ENCODE peak calls at places on chromosomes 16 and 17, in six cellular contexts. J is K562, R is GM12891, C is GM12878, B is HepG2, N is H1. K is an unnamed sample.

GRCh38 chr16:51949260-51949659 is 597.7 kb downstream of the TOX3 start:
- DNase-seq in N (no peak), B (no peak), C (no peak), R (no peak), J (no peak), K (no peak)

GRCh38 chr17:59845595-59846390 is 47.0 kb downstream of the TUBD1 start:
- DNase-seq in J (peak), C (no peak), R (no peak), B (peak), N (no peak), K (no peak)

GRCh38 chr17:17495448-17496188 is 577 bp downstream of the RASD1 start:
- DNase-seq in N (no peak), J (no peak), B (no peak), C (no peak), R (no peak), K (no peak)

GRCh38 chr17:82399601-82400101 is 18.5 kb upstream of the HEXD start:
- DNase-seq in R (no peak), N (no peak), B (no peak), C (no peak), J (no peak), K (no peak)

GRCh38 chr16:19566362-19566761 is 10.9 kb downstream of the VPS35L start:
- DNase-seq in N (no peak), B (no peak), C (no peak), R (no peak), J (no peak), K (no peak)

GRCh38 chr16:3458852-3459361 is 15.4 kb downstream of the NAA60 start:
- DNase-seq in B (peak), N (no peak), R (no peak), J (peak), C (no peak), K (no peak)

GRCh38 chr16:54268340-54268739 is 18.2 kb downstream of the IRX3 start:
- DNase-seq in R (no peak), B (peak), J (no peak), N (no peak), C (no peak), K (no peak)

GRCh38 chr16:2333231-2333630 is 7.3 kb downstream of the ABCA3 start:
- DNase-seq in R (no peak), J (no peak), N (no peak), B (no peak), C (no peak), K (no peak)

GRCh38 chr16:85428168-85428898 is 184.8 kb upstream of the GSE1 start:
- DNase-seq in N (no peak), J (peak), R (peak), B (no peak), C (no peak), K (peak)

GRCh38 chr17:61366715-61367413 is 32.8 kb upstream of the TBX2 start:
- DNase-seq in B (peak), C (no peak), J (no peak), R (no peak), N (no peak), K (no peak)

GRCh38 chr16:69187891-69188451 is 1.0 kb downstream of the SNTB2 start:
- DNase-seq in J (peak), N (no peak), B (peak), C (no peak), R (no peak), K (peak)

GRCh38 chr17:8629371-8630226 is 926 bp downstream of the MYH10 start:
- DNase-seq in C (no peak), N (no peak), R (peak), J (peak), B (no peak), K (peak)

GRCh38 chr16:65111306-65111705 is 10.6 kb downstream of the CDH11 start:
- DNase-seq in C (no peak), J (no peak), R (no peak), N (no peak), B (no peak), K (no peak)

GRCh38 chr16:49856741-49857330 is 924 bp upstream of the ZNF423 start:
- DNase-seq in R (no peak), B (peak), C (no peak), N (no peak), J (peak), K (no peak)

GRCh38 chr17:31581022-31581483 is 189.6 kb downstream of the RAB11FIP4 start:
- DNase-seq in R (no peak), B (no peak), J (no peak), C (no peak), N (no peak), K (no peak)
- TF ChIP-seq POLR2A in R (no peak), B (no peak), J (no peak), C (no peak), N (no peak), K (no peak)

GRCh38 chr17:75864448-75864871 is 9.3 kb upstream of the WBP2 start:
- DNase-seq in C (peak), R (peak), N (no peak), J (peak), B (no peak), K (peak)
- TF ChIP-seq POLR2AphosphoS5 in C (no peak), R (no peak), N (no peak), J (no peak), B (no peak), K (no peak)

DNA sequence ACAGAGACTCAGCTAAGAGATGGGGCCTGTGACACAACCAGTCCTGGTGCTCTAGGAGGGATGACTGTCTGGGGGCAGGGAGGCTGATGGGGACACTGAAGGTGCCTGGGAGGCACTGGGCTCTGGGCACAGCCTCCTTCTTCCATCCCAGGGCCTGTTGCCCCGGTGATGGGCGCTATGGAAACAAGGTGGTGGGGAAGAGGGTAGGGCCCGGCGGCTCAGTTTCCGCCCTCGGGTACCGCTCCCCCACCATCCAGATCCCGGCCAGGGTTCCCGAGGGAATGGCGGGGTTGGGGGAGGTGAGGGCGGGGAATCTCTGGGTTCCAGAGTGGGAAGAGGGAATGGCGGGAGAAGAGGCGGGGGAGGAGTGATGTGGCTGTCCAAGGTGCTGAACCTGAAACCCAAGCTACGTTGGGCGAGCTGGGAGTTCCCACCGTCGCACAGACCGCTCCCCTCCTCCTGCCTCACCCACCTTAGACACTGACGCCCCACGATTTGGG is 981 bp downstream of the KCNH4 start:
- DNase-seq in J (peak), B (peak), C (no peak), R (no peak), N (no peak), K (no peak)
- TF ChIP-seq TAF1 in J (no peak), B (peak), C (no peak), R (no peak), N (no peak), K (no peak)

DNA sequence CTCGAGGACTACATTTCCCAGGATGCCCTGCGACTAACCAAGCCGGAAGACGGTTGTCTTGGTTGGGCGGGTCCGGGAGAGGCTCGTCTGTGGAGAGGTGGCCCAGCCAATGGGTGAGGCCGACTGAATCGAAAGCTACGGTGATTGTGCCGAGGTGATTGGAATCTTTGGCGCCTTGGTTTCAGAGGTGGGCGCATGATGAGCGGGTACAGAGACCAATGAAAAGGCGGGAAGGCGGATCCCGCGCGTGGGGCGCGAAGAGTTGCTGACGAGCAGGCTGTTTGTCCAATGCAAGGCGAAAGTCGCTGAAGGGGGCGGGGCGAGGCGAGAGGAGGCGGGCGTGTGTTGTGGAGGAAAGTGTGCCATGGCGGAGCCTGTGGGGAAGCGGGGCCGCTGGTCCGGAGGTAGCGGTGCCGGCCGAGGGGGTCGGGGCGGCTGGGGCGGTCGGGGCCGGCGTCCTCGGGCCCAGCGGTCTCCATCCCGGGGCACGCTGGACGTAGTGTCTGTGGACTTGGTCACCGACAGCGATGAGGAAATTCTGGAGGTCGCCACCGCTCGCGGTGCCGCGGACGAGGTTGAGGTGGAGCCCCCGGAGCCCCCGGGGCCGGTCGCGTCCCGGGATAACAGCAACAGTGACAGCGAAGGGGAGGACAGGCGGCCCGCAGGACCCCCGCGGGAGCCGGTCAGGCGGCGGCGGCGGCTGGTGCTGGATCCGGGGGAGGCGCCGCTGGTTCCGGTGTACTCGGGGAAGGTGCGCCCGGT is at the start of gene NFATC2IP:
- DNase-seq in N (peak), R (peak), C (peak), B (peak), J (peak), K (peak)
- TF ChIP-seq POLR2A in N (no peak), R (peak), C (peak), B (peak), J (peak), K (peak)

DNA sequence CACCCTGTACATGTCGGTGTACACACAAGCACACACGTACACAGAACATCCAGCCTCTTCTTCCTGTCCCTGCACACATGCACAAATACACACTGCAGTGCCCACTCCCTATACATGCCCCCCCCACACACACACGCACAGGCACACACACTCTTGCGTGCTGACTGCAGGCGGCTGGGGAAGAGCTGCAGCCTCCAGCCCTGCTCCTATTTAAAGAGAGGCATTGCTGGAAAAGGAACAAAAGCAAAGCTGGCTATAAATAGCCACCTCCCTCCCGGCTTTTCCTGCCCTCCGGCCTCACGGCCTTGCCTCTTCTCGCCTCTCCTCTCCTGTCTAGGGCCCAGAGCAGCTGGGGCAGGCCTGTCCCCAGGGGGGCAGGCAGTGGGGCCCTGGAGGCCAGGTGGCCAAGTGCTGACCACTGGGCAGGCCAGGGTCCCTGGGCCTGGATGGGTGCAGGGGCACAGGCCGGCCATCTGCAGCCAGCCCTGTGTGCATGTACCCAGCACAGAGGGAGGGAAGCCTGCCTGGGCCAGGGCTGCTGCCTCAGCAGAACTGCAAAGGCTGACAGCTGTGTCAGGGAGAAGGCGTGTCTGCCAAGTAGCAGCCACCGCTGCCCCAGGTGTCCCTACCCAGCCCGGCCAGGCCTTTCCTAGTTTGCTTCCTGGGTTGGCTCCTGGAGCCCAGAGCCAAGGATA is 25.4 kb downstream of the RTN4RL1 start:
- DNase-seq in B (peak), J (no peak), N (no peak), R (no peak), C (no peak), K (no peak)
- TF ChIP-seq POLR2AphosphoS5 in B (no peak), J (no peak), N (no peak), R (no peak), C (no peak), K (no peak)

GRCh38 chr17:38671939-38672720 is 2.6 kb downstream of the EPOP start:
- DNase-seq in R (no peak), N (no peak), B (no peak), C (no peak), J (no peak), K (no peak)
- TF ChIP-seq TAF1 in R (no peak), N (peak), B (peak), C (no peak), J (no peak), K (no peak)

GRCh38 chr16:82841108-82841507 is 214.3 kb downstream of the CDH13 start:
- DNase-seq in B (no peak), J (no peak), C (no peak), R (no peak), N (no peak), K (no peak)
- TF ChIP-seq POLR2A in B (no peak), J (no peak), C (no peak), R (no peak), N (no peak), K (no peak)